ENCODE peak calls at places on chromosome 16, in nine cellular contexts. One of them, this sample, is unnamed.

GRCh38 chr16:55822280-55822810 is 10.6 kb downstream of the CES1 start:
- DNase-seq in endothelial cell: no peak
- DNase-seq in adrenal gland: no peak
- DNase-seq in GM13976: no peak
- DNase-seq in cardiac fibroblast: no peak
- DNase-seq in IMR-90: no peak
- DNase-seq in pancreas: no peak
- DNase-seq in tibial nerve: no peak
- DNase-seq in bronchial epithelial cell: no peak
- DNase-seq in this sample: no peak

GRCh38 chr16:13322357-13322756 is 421.0 kb downstream of the SHISA9 start:
- DNase-seq in endothelial cell: no peak
- DNase-seq in adrenal gland: no peak
- DNase-seq in GM13976: peak
- DNase-seq in cardiac fibroblast: no peak
- DNase-seq in IMR-90: no peak
- DNase-seq in pancreas: no peak
- DNase-seq in tibial nerve: no peak
- DNase-seq in bronchial epithelial cell: no peak
- DNase-seq in this sample: no peak

GRCh38 chr16:75567911-75568310 is 1.7 kb downstream of the GABARAPL2 start:
- DNase-seq in endothelial cell: no peak
- DNase-seq in adrenal gland: no peak
- DNase-seq in GM13976: no peak
- DNase-seq in cardiac fibroblast: no peak
- DNase-seq in IMR-90: no peak
- DNase-seq in pancreas: no peak
- DNase-seq in tibial nerve: no peak
- DNase-seq in bronchial epithelial cell: no peak
- DNase-seq in this sample: no peak

GRCh38 chr16:80041399-80041798 is 440.9 kb upstream of the MAF start:
- DNase-seq in endothelial cell: no peak
- DNase-seq in adrenal gland: no peak
- DNase-seq in GM13976: no peak
- DNase-seq in cardiac fibroblast: no peak
- DNase-seq in IMR-90: no peak
- DNase-seq in pancreas: no peak
- DNase-seq in tibial nerve: no peak
- DNase-seq in bronchial epithelial cell: no peak
- DNase-seq in this sample: no peak

GRCh38 chr16:81229811-81230210 is 8.7 kb upstream of the BCO1 start:
- DNase-seq in endothelial cell: no peak
- DNase-seq in adrenal gland: no peak
- DNase-seq in GM13976: no peak
- DNase-seq in cardiac fibroblast: no peak
- DNase-seq in IMR-90: no peak
- DNase-seq in pancreas: no peak
- DNase-seq in tibial nerve: no peak
- DNase-seq in bronchial epithelial cell: no peak
- DNase-seq in this sample: no peak

GRCh38 chr16:31568577-31569359 is 41.1 kb downstream of the AHSP start:
- DNase-seq in endothelial cell: peak
- DNase-seq in adrenal gland: no peak
- DNase-seq in GM13976: no peak
- DNase-seq in cardiac fibroblast: peak
- DNase-seq in IMR-90: no peak
- DNase-seq in pancreas: no peak
- DNase-seq in tibial nerve: no peak
- DNase-seq in bronchial epithelial cell: no peak
- DNase-seq in this sample: no peak

GRCh38 chr16:55294129-55294528 is 29.9 kb upstream of the IRX6 start:
- DNase-seq in endothelial cell: no peak
- DNase-seq in adrenal gland: no peak
- DNase-seq in GM13976: no peak
- DNase-seq in cardiac fibroblast: no peak
- DNase-seq in IMR-90: no peak
- DNase-seq in pancreas: no peak
- DNase-seq in tibial nerve: no peak
- DNase-seq in bronchial epithelial cell: no peak
- DNase-seq in this sample: no peak

GRCh38 chr16:1678500-1679098 is 520 bp downstream of the JPT2 start:
- DNase-seq in endothelial cell: peak
- DNase-seq in adrenal gland: peak
- DNase-seq in GM13976: no peak
- DNase-seq in cardiac fibroblast: peak
- DNase-seq in IMR-90: peak
- DNase-seq in pancreas: peak
- DNase-seq in tibial nerve: peak
- DNase-seq in bronchial epithelial cell: peak
- DNase-seq in this sample: no peak

GRCh38 chr16:68744744-68745280 is 7.7 kb downstream of the CDH1 start:
- DNase-seq in endothelial cell: no peak
- DNase-seq in adrenal gland: no peak
- DNase-seq in GM13976: no peak
- DNase-seq in cardiac fibroblast: peak
- DNase-seq in IMR-90: peak
- DNase-seq in pancreas: peak
- DNase-seq in tibial nerve: no peak
- DNase-seq in bronchial epithelial cell: peak
- DNase-seq in this sample: no peak

GRCh38 chr16:75053791-75054555 is 55.1 kb downstream of the ZNRF1 start:
- DNase-seq in endothelial cell: no peak
- DNase-seq in adrenal gland: peak
- DNase-seq in GM13976: no peak
- DNase-seq in cardiac fibroblast: no peak
- DNase-seq in IMR-90: no peak
- DNase-seq in pancreas: no peak
- DNase-seq in tibial nerve: peak
- DNase-seq in bronchial epithelial cell: no peak
- DNase-seq in this sample: peak

GRCh38 chr16:89565506-89566372 is 5.3 kb downstream of the RPL13 start:
- DNase-seq in endothelial cell: peak
- DNase-seq in adrenal gland: peak
- DNase-seq in GM13976: peak
- DNase-seq in cardiac fibroblast: peak
- DNase-seq in IMR-90: peak
- DNase-seq in pancreas: no peak
- DNase-seq in tibial nerve: no peak
- DNase-seq in bronchial epithelial cell: peak
- DNase-seq in this sample: peak

GRCh38 chr16:81592353-81592866 is 147.8 kb downstream of the CMIP start:
- DNase-seq in endothelial cell: no peak
- DNase-seq in adrenal gland: no peak
- DNase-seq in GM13976: no peak
- DNase-seq in cardiac fibroblast: no peak
- DNase-seq in IMR-90: no peak
- DNase-seq in pancreas: no peak
- DNase-seq in tibial nerve: no peak
- DNase-seq in bronchial epithelial cell: no peak
- DNase-seq in this sample: no peak

GRCh38 chr16:24482681-24483202 is 56.6 kb upstream of the RBBP6 start:
- DNase-seq in endothelial cell: no peak
- DNase-seq in adrenal gland: no peak
- DNase-seq in GM13976: no peak
- DNase-seq in cardiac fibroblast: no peak
- DNase-seq in IMR-90: no peak
- DNase-seq in pancreas: no peak
- DNase-seq in tibial nerve: no peak
- DNase-seq in bronchial epithelial cell: no peak
- DNase-seq in this sample: no peak

GRCh38 chr16:1929105-1929504 is 10.9 kb upstream of the HS3ST6 start:
- DNase-seq in endothelial cell: no peak
- DNase-seq in adrenal gland: peak
- DNase-seq in GM13976: peak
- DNase-seq in cardiac fibroblast: no peak
- DNase-seq in IMR-90: no peak
- DNase-seq in pancreas: no peak
- DNase-seq in tibial nerve: no peak
- DNase-seq in bronchial epithelial cell: no peak
- DNase-seq in this sample: no peak

GRCh38 chr16:56748826-56749225 is 18.9 kb downstream of the NUP93 start:
- DNase-seq in endothelial cell: no peak
- DNase-seq in adrenal gland: no peak
- DNase-seq in GM13976: no peak
- DNase-seq in cardiac fibroblast: no peak
- DNase-seq in IMR-90: no peak
- DNase-seq in pancreas: no peak
- DNase-seq in tibial nerve: no peak
- DNase-seq in bronchial epithelial cell: no peak
- DNase-seq in this sample: no peak

GRCh38 chr16:48276102-48276501 is 28.8 kb upstream of the ABCC11 start:
- DNase-seq in endothelial cell: no peak
- DNase-seq in adrenal gland: no peak
- DNase-seq in GM13976: no peak
- DNase-seq in cardiac fibroblast: no peak
- DNase-seq in IMR-90: peak
- DNase-seq in pancreas: no peak
- DNase-seq in tibial nerve: no peak
- DNase-seq in bronchial epithelial cell: no peak
- DNase-seq in this sample: no peak

GRCh38 chr16:27759947-27760844 is 210.3 kb downstream of the KATNIP start:
- DNase-seq in endothelial cell: no peak
- DNase-seq in adrenal gland: no peak
- DNase-seq in GM13976: no peak
- DNase-seq in cardiac fibroblast: no peak
- DNase-seq in IMR-90: no peak
- DNase-seq in pancreas: no peak
- DNase-seq in tibial nerve: no peak
- DNase-seq in bronchial epithelial cell: no peak
- DNase-seq in this sample: no peak

GRCh38 chr16:1119766-1120611 is 23.9 kb upstream of the C1QTNF8 start:
- DNase-seq in endothelial cell: no peak
- DNase-seq in adrenal gland: no peak
- DNase-seq in GM13976: no peak
- DNase-seq in cardiac fibroblast: no peak
- DNase-seq in IMR-90: no peak
- DNase-seq in pancreas: no peak
- DNase-seq in tibial nerve: no peak
- DNase-seq in bronchial epithelial cell: no peak
- DNase-seq in this sample: no peak

DNA sequence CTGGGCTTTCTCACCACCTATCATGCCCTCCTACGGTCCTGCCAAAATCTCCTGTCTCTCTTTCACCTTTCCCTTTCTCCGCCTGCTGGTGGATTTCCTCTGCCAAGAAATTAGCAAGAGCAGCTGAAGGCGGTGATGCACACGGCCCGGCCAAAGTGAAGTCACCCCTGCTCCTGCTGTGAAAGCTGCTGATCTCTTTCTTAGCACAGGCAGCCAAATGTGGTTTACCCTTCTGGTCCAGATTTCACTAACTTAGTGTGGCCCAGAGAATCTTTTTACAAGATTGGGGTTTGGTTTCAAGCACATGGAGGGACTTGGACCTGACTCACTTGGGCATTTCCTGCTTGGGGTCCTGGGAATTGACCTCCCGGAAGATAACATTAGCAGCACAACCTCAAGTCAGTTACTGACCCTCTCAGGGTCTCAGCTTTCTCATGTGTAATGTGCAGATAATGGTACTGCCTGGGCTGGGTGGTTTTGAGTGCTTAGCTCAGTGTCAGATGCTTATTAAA is 155.7 kb downstream of the SOCS1 start:
- DNase-seq in endothelial cell: peak
- DNase-seq in adrenal gland: no peak
- DNase-seq in GM13976: peak
- DNase-seq in cardiac fibroblast: peak
- DNase-seq in IMR-90: peak
- DNase-seq in pancreas: no peak
- DNase-seq in tibial nerve: peak
- DNase-seq in bronchial epithelial cell: no peak
- DNase-seq in this sample: peak
- TF ChIP-seq CTCF in endothelial cell: no peak
- TF ChIP-seq CTCF in adrenal gland: peak
- TF ChIP-seq CTCF in GM13976: no peak
- TF ChIP-seq CTCF in cardiac fibroblast: peak
- TF ChIP-seq CTCF in IMR-90: peak
- TF ChIP-seq CTCF in pancreas: no peak
- TF ChIP-seq CTCF in tibial nerve: peak
- TF ChIP-seq CTCF in bronchial epithelial cell: no peak
- TF ChIP-seq CTCF in this sample: no peak

GRCh38 chr16:10944249-10945064 is at the start of gene CLEC16A:
- DNase-seq in endothelial cell: peak
- DNase-seq in adrenal gland: peak
- DNase-seq in GM13976: peak
- DNase-seq in cardiac fibroblast: peak
- DNase-seq in IMR-90: peak
- DNase-seq in pancreas: peak
- DNase-seq in tibial nerve: peak
- DNase-seq in bronchial epithelial cell: peak
- DNase-seq in this sample: peak
- TF ChIP-seq CTCF in endothelial cell: peak
- TF ChIP-seq CTCF in adrenal gland: peak
- TF ChIP-seq CTCF in GM13976: peak
- TF ChIP-seq CTCF in cardiac fibroblast: no peak
- TF ChIP-seq CTCF in IMR-90: no peak
- TF ChIP-seq CTCF in pancreas: no peak
- TF ChIP-seq CTCF in tibial nerve: peak
- TF ChIP-seq CTCF in bronchial epithelial cell: no peak
- TF ChIP-seq CTCF in this sample: no peak

GRCh38 chr16:5024632-5025031 is 9.1 kb downstream of the NAGPA start:
- DNase-seq in endothelial cell: no peak
- DNase-seq in adrenal gland: no peak
- DNase-seq in GM13976: peak
- DNase-seq in cardiac fibroblast: peak
- DNase-seq in IMR-90: no peak
- DNase-seq in pancreas: no peak
- DNase-seq in tibial nerve: no peak
- DNase-seq in bronchial epithelial cell: peak
- DNase-seq in this sample: no peak
- TF ChIP-seq CTCF in endothelial cell: no peak
- TF ChIP-seq CTCF in adrenal gland: peak
- TF ChIP-seq CTCF in GM13976: no peak
- TF ChIP-seq CTCF in cardiac fibroblast: peak
- TF ChIP-seq CTCF in IMR-90: no peak
- TF ChIP-seq CTCF in pancreas: no peak
- TF ChIP-seq CTCF in tibial nerve: no peak
- TF ChIP-seq CTCF in bronchial epithelial cell: peak
- TF ChIP-seq CTCF in this sample: peak

DNA sequence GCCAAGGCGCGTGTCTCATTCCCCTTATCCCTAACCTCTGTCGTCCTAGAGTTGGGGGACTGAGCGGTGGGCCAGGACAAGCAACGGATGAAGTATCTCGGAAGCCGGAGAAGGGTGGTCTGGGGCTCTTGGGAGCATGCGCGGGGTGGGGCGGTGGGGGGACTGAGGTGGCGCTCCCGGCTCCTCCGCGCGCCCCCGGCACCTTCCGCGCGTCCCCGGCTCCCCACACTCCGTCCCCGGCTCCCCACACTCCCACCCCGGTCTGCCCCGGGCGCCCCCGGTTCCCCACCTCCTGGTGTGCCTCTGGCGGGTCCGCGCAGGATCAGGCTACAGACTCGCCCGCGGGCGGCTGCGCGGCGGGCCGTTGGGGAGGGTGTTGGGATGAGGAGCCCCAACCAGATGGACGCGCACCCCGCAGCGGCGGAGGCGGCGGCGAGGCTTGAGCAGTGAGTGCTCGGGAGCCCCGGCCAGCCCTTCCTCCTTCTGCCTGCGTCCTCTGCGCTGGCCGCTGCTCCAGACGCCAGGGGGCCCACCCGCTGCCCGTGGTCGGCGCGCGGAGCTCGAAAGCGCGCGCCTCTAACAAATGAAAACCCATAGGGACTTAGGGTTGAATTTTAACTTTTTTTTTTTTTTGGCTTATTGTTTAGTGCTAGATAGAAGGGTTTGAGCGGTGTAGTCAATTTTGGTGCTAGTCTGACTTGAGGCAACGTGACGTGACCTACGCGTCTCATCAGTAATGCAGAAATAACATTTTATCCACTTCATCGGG is 5.6 kb upstream of the CRYM start:
- DNase-seq in endothelial cell: peak
- DNase-seq in adrenal gland: no peak
- DNase-seq in GM13976: peak
- DNase-seq in cardiac fibroblast: peak
- DNase-seq in IMR-90: peak
- DNase-seq in pancreas: peak
- DNase-seq in tibial nerve: no peak
- DNase-seq in bronchial epithelial cell: peak
- DNase-seq in this sample: peak
- TF ChIP-seq CTCF in endothelial cell: peak
- TF ChIP-seq CTCF in adrenal gland: peak
- TF ChIP-seq CTCF in GM13976: peak
- TF ChIP-seq CTCF in cardiac fibroblast: peak
- TF ChIP-seq CTCF in IMR-90: peak
- TF ChIP-seq CTCF in pancreas: no peak
- TF ChIP-seq CTCF in tibial nerve: no peak
- TF ChIP-seq CTCF in bronchial epithelial cell: peak
- TF ChIP-seq CTCF in this sample: peak

This sample was measured in psoas muscle.